ENCODE peak calls at places on chromosome 1, in eight cellular contexts. One of them, this sample, is unnamed.

GRCh38 chr1:47752560-47752959 is 244.6 kb downstream of the TRABD2B start:
- DNase-seq in hepatocyte: no peak
- DNase-seq in SK-N-SH: no peak
- DNase-seq in PC-3: no peak
- DNase-seq in GM23338: no peak
- DNase-seq in MM.1S: no peak
- DNase-seq in neural progenitor cell: no peak
- DNase-seq in HCT116: no peak
- DNase-seq in this sample: no peak

GRCh38 chr1:175841613-175842234 is 98.3 kb upstream of the TNR start:
- DNase-seq in PC-3: no peak
- DNase-seq in MM.1S: no peak
- DNase-seq in neural progenitor cell: no peak
- DNase-seq in SK-N-SH: no peak
- DNase-seq in HCT116: no peak
- DNase-seq in hepatocyte: peak; percentile 12
- DNase-seq in GM23338: no peak
- DNase-seq in this sample: no peak

GRCh38 chr1:59833991-59834390 is 19.2 kb downstream of the HOOK1 start:
- DNase-seq in HCT116: no peak
- DNase-seq in hepatocyte: no peak
- DNase-seq in MM.1S: no peak
- DNase-seq in SK-N-SH: no peak
- DNase-seq in PC-3: no peak
- DNase-seq in GM23338: no peak
- DNase-seq in neural progenitor cell: no peak
- DNase-seq in this sample: no peak

GRCh38 chr1:243645281-243645680 is 204.8 kb downstream of the AKT3 start:
- DNase-seq in HCT116: no peak
- DNase-seq in SK-N-SH: no peak
- DNase-seq in MM.1S: no peak
- DNase-seq in hepatocyte: no peak
- DNase-seq in PC-3: no peak
- DNase-seq in neural progenitor cell: no peak
- DNase-seq in GM23338: no peak
- DNase-seq in this sample: no peak

GRCh38 chr1:33029921-33030320 is 6.8 kb downstream of the AK2 start:
- DNase-seq in GM23338: no peak
- DNase-seq in PC-3: no peak
- DNase-seq in MM.1S: no peak
- DNase-seq in hepatocyte: no peak
- DNase-seq in HCT116: no peak
- DNase-seq in SK-N-SH: no peak
- DNase-seq in neural progenitor cell: no peak
- DNase-seq in this sample: no peak

GRCh38 chr1:165403835-165404482 is 41.0 kb downstream of the RXRG start:
- DNase-seq in MM.1S: peak; percentile 76
- DNase-seq in PC-3: peak; percentile 68
- DNase-seq in GM23338: peak; percentile 78
- DNase-seq in neural progenitor cell: peak; percentile 74
- DNase-seq in hepatocyte: peak; percentile 57
- DNase-seq in SK-N-SH: peak; percentile 55
- DNase-seq in HCT116: peak; percentile 24
- DNase-seq in this sample: peak; percentile 22

GRCh38 chr1:36397083-36397377 is 678 bp downstream of the LSM10 start:
- DNase-seq in MM.1S: no peak
- DNase-seq in PC-3: no peak
- DNase-seq in SK-N-SH: no peak
- DNase-seq in hepatocyte: no peak
- DNase-seq in HCT116: no peak
- DNase-seq in GM23338: no peak
- DNase-seq in neural progenitor cell: no peak
- DNase-seq in this sample: no peak

GRCh38 chr1:185355947-185356346 is 38.9 kb upstream of the IVNS1ABP start:
- DNase-seq in MM.1S: no peak
- DNase-seq in hepatocyte: no peak
- DNase-seq in PC-3: no peak
- DNase-seq in SK-N-SH: no peak
- DNase-seq in GM23338: no peak
- DNase-seq in neural progenitor cell: no peak
- DNase-seq in HCT116: no peak
- DNase-seq in this sample: no peak

GRCh38 chr1:116067564-116067887 is 43.7 kb upstream of the MAB21L3 start:
- DNase-seq in SK-N-SH: no peak
- DNase-seq in MM.1S: no peak
- DNase-seq in hepatocyte: peak; percentile 13
- DNase-seq in GM23338: no peak
- DNase-seq in neural progenitor cell: no peak
- DNase-seq in HCT116: no peak
- DNase-seq in PC-3: peak; percentile 8
- DNase-seq in this sample: no peak

GRCh38 chr1:61092643-61093042 is 10.3 kb downstream of the NFIA start:
- DNase-seq in PC-3: no peak
- DNase-seq in HCT116: no peak
- DNase-seq in neural progenitor cell: no peak
- DNase-seq in SK-N-SH: no peak
- DNase-seq in GM23338: no peak
- DNase-seq in MM.1S: no peak
- DNase-seq in hepatocyte: no peak
- DNase-seq in this sample: no peak

GRCh38 chr1:150512846-150513245 is 2.7 kb upstream of the FALEC start:
- DNase-seq in GM23338: no peak
- DNase-seq in hepatocyte: no peak
- DNase-seq in SK-N-SH: no peak
- DNase-seq in neural progenitor cell: no peak
- DNase-seq in MM.1S: no peak
- DNase-seq in HCT116: no peak
- DNase-seq in PC-3: no peak
- DNase-seq in this sample: no peak

GRCh38 chr1:38929476-38929875 is 12.2 kb downstream of the RHBDL2 start:
- DNase-seq in GM23338: peak; percentile 47
- DNase-seq in neural progenitor cell: peak; percentile 63
- DNase-seq in MM.1S: no peak
- DNase-seq in HCT116: no peak
- DNase-seq in PC-3: no peak
- DNase-seq in hepatocyte: no peak
- DNase-seq in SK-N-SH: peak; percentile 54
- DNase-seq in this sample: no peak

GRCh38 chr1:211735208-211736170 is 60.1 kb upstream of the NEK2 start:
- DNase-seq in GM23338: no peak
- DNase-seq in neural progenitor cell: no peak
- DNase-seq in MM.1S: no peak
- DNase-seq in hepatocyte: peak; percentile 83
- DNase-seq in HCT116: peak; percentile 95
- DNase-seq in SK-N-SH: peak; percentile 35
- DNase-seq in PC-3: peak; percentile 99
- DNase-seq in this sample: no peak

DNA sequence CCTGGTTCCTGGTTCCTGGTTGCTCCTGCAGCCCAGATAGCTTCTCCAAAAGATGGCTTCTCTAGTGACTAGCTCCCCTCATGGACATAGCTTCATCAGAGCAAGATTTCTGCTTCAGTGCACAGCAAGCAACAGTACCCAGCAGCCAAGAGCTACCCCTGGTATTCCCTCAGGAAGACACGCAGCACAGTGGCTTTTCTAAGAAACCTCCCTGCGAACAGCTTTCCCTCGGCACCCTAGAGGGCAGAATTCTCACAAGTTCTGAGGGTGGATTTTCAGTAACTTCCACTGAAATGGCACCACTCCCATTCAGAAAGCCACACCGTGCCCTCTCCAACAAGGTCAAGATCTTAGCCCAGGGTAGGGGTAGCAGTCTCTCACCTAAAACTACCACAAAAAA is 128.2 kb downstream of the EIF4G3 start:
- DNase-seq in PC-3: no peak
- DNase-seq in SK-N-SH: no peak
- DNase-seq in MM.1S: no peak
- DNase-seq in hepatocyte: no peak
- DNase-seq in GM23338: peak; percentile 36
- DNase-seq in neural progenitor cell: no peak
- DNase-seq in HCT116: no peak
- DNase-seq in this sample: no peak
- TF ChIP-seq CTCF in PC-3: no peak
- TF ChIP-seq CTCF in SK-N-SH: no peak
- TF ChIP-seq CTCF in MM.1S: no peak
- TF ChIP-seq CTCF in hepatocyte: no peak
- TF ChIP-seq CTCF in GM23338: peak; percentile 39
- TF ChIP-seq CTCF in neural progenitor cell: no peak
- TF ChIP-seq CTCF in HCT116: no peak
- TF ChIP-seq CTCF in this sample: no peak

GRCh38 chr1:114757455-114758250 is at the start of gene CSDE1:
- DNase-seq in neural progenitor cell: peak; percentile 100
- DNase-seq in SK-N-SH: peak; percentile 86
- DNase-seq in hepatocyte: peak; percentile 99
- DNase-seq in MM.1S: peak; percentile 96
- DNase-seq in GM23338: peak; percentile 99
- DNase-seq in HCT116: peak; percentile 98
- DNase-seq in PC-3: peak; percentile 98
- DNase-seq in this sample: peak; percentile 99
- H3K4me2 ChIP-seq in neural progenitor cell: peak within 1 kb of the TSS; percentile 84
- H3K4me2 ChIP-seq in SK-N-SH: peak within 1 kb of the TSS; percentile 85
- H3K4me2 ChIP-seq in hepatocyte: peak within 1 kb of the TSS; percentile 90
- H3K4me2 ChIP-seq in MM.1S: peak within 1 kb of the TSS; percentile 82
- H3K4me2 ChIP-seq in GM23338: peak within 1 kb of the TSS; percentile 81
- H3K4me2 ChIP-seq in HCT116: peak within 1 kb of the TSS; percentile 89
- H3K4me2 ChIP-seq in PC-3: peak within 1 kb of the TSS; percentile 94
- H3K4me2 ChIP-seq in this sample: peak within 1 kb of the TSS; percentile 97

GRCh38 chr1:171355727-171356126 is 41.7 kb downstream of the FMO4 start:
- DNase-seq in neural progenitor cell: no peak
- DNase-seq in hepatocyte: peak; percentile 38
- DNase-seq in HCT116: no peak
- DNase-seq in MM.1S: no peak
- DNase-seq in GM23338: no peak
- DNase-seq in PC-3: peak; percentile 33
- DNase-seq in SK-N-SH: no peak
- DNase-seq in this sample: no peak
- TF ChIP-seq EZH2phosphoT487 in neural progenitor cell: no peak
- TF ChIP-seq EZH2phosphoT487 in hepatocyte: no peak
- TF ChIP-seq EZH2phosphoT487 in HCT116: no peak
- TF ChIP-seq EZH2phosphoT487 in MM.1S: no peak
- TF ChIP-seq EZH2phosphoT487 in GM23338: no peak
- TF ChIP-seq EZH2phosphoT487 in PC-3: no peak
- TF ChIP-seq EZH2phosphoT487 in SK-N-SH: no peak
- TF ChIP-seq EZH2phosphoT487 in this sample: no peak

DNA sequence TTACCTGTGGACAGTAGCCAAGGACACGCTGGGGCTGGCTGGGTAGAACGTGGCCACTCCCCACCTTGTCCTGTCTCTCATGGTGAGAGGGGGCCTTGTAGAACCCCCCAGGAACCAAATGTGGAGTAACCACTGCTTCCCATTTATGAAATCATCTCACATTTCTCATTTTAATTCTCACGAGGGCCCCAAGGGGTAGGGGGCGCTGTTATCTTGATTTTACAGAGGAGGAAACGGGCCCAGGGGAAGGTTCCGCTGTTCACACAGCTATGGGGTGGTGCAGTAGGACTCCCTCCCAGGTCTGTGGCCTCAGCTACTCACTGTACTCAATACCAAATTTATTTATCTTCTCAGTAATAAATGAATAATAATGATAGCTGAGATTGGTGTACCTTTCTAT is 5.5 kb downstream of the SMPDL3B start:
- DNase-seq in SK-N-SH: peak; percentile 53
- DNase-seq in MM.1S: no peak
- DNase-seq in GM23338: peak; percentile 85
- DNase-seq in neural progenitor cell: peak; percentile 63
- DNase-seq in HCT116: no peak
- DNase-seq in PC-3: peak; percentile 42
- DNase-seq in hepatocyte: no peak
- DNase-seq in this sample: peak; percentile 78
- TF ChIP-seq CTCF in SK-N-SH: peak; percentile 42
- TF ChIP-seq CTCF in MM.1S: peak; percentile 28
- TF ChIP-seq CTCF in GM23338: peak; percentile 64
- TF ChIP-seq CTCF in neural progenitor cell: peak; percentile 53
- TF ChIP-seq CTCF in HCT116: peak; percentile 54
- TF ChIP-seq CTCF in PC-3: peak; percentile 69
- TF ChIP-seq CTCF in hepatocyte: no peak
- TF ChIP-seq CTCF in this sample: peak; percentile 87

DNA sequence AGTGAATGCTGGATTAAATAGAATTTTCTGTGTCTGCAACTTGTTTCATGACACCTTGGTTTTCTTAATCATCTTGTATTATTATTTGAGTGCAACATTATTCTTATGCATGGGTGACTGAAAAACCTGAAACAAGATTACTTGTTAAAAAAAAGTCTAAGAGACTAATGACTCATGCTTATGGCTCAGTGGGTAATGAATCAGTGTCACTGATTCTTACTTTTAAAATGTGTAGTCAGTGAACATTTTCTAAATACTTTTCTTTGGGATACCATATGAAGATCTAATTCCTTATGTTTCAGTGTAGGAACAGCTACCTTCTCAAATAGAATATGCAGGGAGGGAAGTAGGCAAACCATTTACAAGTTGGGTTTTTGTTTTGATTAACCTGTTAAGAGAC is 65.5 kb downstream of the PRKAA2 start:
- DNase-seq in hepatocyte: peak; percentile 9
- DNase-seq in GM23338: no peak
- DNase-seq in neural progenitor cell: no peak
- DNase-seq in HCT116: no peak
- DNase-seq in PC-3: peak; percentile 73
- DNase-seq in MM.1S: no peak
- DNase-seq in SK-N-SH: no peak
- DNase-seq in this sample: no peak
- H3K4me2 ChIP-seq in hepatocyte: no peak overlapping the region
- H3K4me2 ChIP-seq in GM23338: no peak overlapping the region
- H3K4me2 ChIP-seq in neural progenitor cell: no peak overlapping the region
- H3K4me2 ChIP-seq in HCT116: no peak overlapping the region
- H3K4me2 ChIP-seq in PC-3: peak overlapping the region; percentile 33
- H3K4me2 ChIP-seq in MM.1S: no peak overlapping the region
- H3K4me2 ChIP-seq in SK-N-SH: no peak overlapping the region
- H3K4me2 ChIP-seq in this sample: no peak overlapping the region

GRCh38 chr1:181101581-181102226 is 13.2 kb downstream of the IER5 start:
- DNase-seq in MM.1S: no peak
- DNase-seq in hepatocyte: no peak
- DNase-seq in SK-N-SH: no peak
- DNase-seq in HCT116: no peak
- DNase-seq in GM23338: peak; percentile 93
- DNase-seq in neural progenitor cell: peak; percentile 64
- DNase-seq in PC-3: peak; percentile 52
- DNase-seq in this sample: no peak
- TF ChIP-seq EZH2phosphoT487 in MM.1S: no peak
- TF ChIP-seq EZH2phosphoT487 in hepatocyte: no peak
- TF ChIP-seq EZH2phosphoT487 in SK-N-SH: no peak
- TF ChIP-seq EZH2phosphoT487 in HCT116: no peak
- TF ChIP-seq EZH2phosphoT487 in GM23338: no peak
- TF ChIP-seq EZH2phosphoT487 in neural progenitor cell: no peak
- TF ChIP-seq EZH2phosphoT487 in PC-3: no peak
- TF ChIP-seq EZH2phosphoT487 in this sample: no peak

DNA sequence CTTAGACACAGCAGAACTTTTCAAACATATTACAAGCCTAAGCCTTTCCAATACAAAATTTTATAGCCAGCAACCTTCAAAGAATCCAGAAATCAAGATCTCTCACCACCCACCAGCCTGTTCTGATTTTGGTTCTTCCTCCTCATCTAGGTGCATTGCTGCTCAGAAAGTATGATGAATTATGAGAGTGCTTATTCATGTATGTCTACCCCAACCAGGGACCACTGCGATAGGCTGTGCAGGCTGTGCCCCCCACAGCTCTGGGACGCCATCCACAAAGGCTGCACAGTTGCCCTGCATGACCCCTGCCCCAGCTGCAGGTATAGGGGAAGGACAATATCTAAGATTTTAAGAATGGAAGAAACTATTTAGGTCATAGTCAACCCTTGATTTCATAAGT is 55.4 kb downstream of the WDR64 start:
- DNase-seq in SK-N-SH: no peak
- DNase-seq in PC-3: no peak
- DNase-seq in GM23338: no peak
- DNase-seq in HCT116: no peak
- DNase-seq in hepatocyte: no peak
- DNase-seq in neural progenitor cell: no peak
- DNase-seq in MM.1S: no peak
- DNase-seq in this sample: no peak
- TF ChIP-seq CTCF in SK-N-SH: no peak
- TF ChIP-seq CTCF in PC-3: no peak
- TF ChIP-seq CTCF in GM23338: no peak
- TF ChIP-seq CTCF in HCT116: no peak
- TF ChIP-seq CTCF in hepatocyte: no peak
- TF ChIP-seq CTCF in neural progenitor cell: no peak
- TF ChIP-seq CTCF in MM.1S: no peak
- TF ChIP-seq CTCF in this sample: no peak

This sample was measured in OCI-LY7.